ENCODE peak calls at places on chromosome 11, in seven cellular contexts. F is astrocyte of the cerebellum, H is NCI-H774, N is amniotic stem cell, T is iPS DF 6.9, M is K562, C is T-helper 17 cell. Q is an unnamed sample.
A peak's percentile ranks its signal among the peaks of the same experiment; 100 is the strongest.

GRCh38 chr11:134055029-134055428 is 13.8 kb upstream of the JAM3 start:
- DNase-seq in F (no peak), H (no peak), N (no peak), T (no peak), M (no peak), C (no peak), Q (no peak)

GRCh38 chr11:70067591-70068341 is 10.4 kb upstream of the ANO1 start:
- DNase-seq in F (no peak), H (no peak), N (no peak), T (no peak), M (no peak), C (no peak), Q (no peak)

GRCh38 chr11:16361108-16361869 is 4.9 kb upstream of the SOX6 start:
- DNase-seq in F (no peak), H (no peak), N (no peak), T (no peak), M (no peak), C (no peak), Q (no peak)

GRCh38 chr11:127888396-127888795 is 699.0 kb downstream of the ETS1 start:
- DNase-seq in F (no peak), H (no peak), N (no peak), T (no peak), M (no peak), C (no peak), Q (no peak)

GRCh38 chr11:92393218-92393617 is 168.6 kb downstream of the FAT3 start:
- DNase-seq in F (no peak), H (no peak), N (no peak), T (no peak), M (no peak), C (no peak), Q (no peak)

GRCh38 chr11:60265373-60266214 is 14.9 kb upstream of the MS4A4A start:
- DNase-seq in F (peak; percentile 3), H (peak; percentile 3), N (no peak), T (peak; percentile 39), M (peak; percentile 62), C (no peak), Q (peak; percentile 61)

GRCh38 chr11:7032692-7033091 is 12.4 kb downstream of the NLRP14 start:
- DNase-seq in F (no peak), H (no peak), N (no peak), T (no peak), M (no peak), C (no peak), Q (no peak)

GRCh38 chr11:72771507-72771906 is 19.3 kb upstream of the ARAP1 start:
- DNase-seq in F (no peak), H (no peak), N (no peak), T (no peak), M (peak; percentile 56), C (no peak), Q (no peak)

GRCh38 chr11:45606514-45607024 is 58.9 kb downstream of the CHST1 start:
- DNase-seq in F (no peak), H (no peak), N (no peak), T (peak; percentile 47), M (no peak), C (no peak), Q (no peak)

GRCh38 chr11:64762916-64763803 is 3.4 kb upstream of the PYGM start:
- DNase-seq in F (peak; percentile 85), H (no peak), N (no peak), T (no peak), M (peak; percentile 9), C (no peak), Q (no peak)

GRCh38 chr11:103944251-103944944 is 92.0 kb upstream of the DDI1 start:
- DNase-seq in F (no peak), H (no peak), N (no peak), T (no peak), M (no peak), C (no peak), Q (no peak)

GRCh38 chr11:848988-849824 is 6.6 kb downstream of the TSPAN4 start:
- DNase-seq in F (no peak), H (no peak), N (no peak), T (no peak), M (no peak), C (peak; percentile 46), Q (no peak)

GRCh38 chr11:2208691-2209369 is 37.2 kb upstream of the TH start:
- DNase-seq in F (no peak), H (peak; percentile 22), N (no peak), T (no peak), M (no peak), C (peak; percentile 7), Q (no peak)

GRCh38 chr11:11207428-11207827 is 145.6 kb downstream of the CSNK2A3 start:
- DNase-seq in F (no peak), H (no peak), N (no peak), T (no peak), M (no peak), C (no peak), Q (no peak)

GRCh38 chr11:62452839-62453468 is 34.1 kb downstream of the SCGB1A1 start:
- DNase-seq in F (no peak), H (no peak), N (no peak), T (no peak), M (no peak), C (no peak), Q (no peak)

Q was measured in RKO.